ENCODE peak calls at places on chromosome 14, in six cellular contexts. One of them, this sample, is unnamed.

GRCh38 chr14:20384886-20385285 is 28.4 kb downstream of the TEP1 start:
- DNase-seq in activated CD4-positive, CD25-positive, alpha-beta regulatory T cell: no peak
- DNase-seq in central memory CD8-positive, alpha-beta T cell: no peak
- DNase-seq in transverse colon: no peak
- DNase-seq in non-pigmented ciliary epithelial cell: no peak
- DNase-seq in stimulated activated CD8-positive, alpha-beta memory T cell treated with anti-CD3 and anti-CD28 coated beads, Interleukin-2, amount 100 ng/mL, for 1 hour: no peak
- DNase-seq in this sample: no peak

GRCh38 chr14:91146661-91147060 is 32.8 kb downstream of the DGLUCY start:
- DNase-seq in activated CD4-positive, CD25-positive, alpha-beta regulatory T cell: no peak
- DNase-seq in central memory CD8-positive, alpha-beta T cell: no peak
- DNase-seq in transverse colon: no peak
- DNase-seq in non-pigmented ciliary epithelial cell: no peak
- DNase-seq in stimulated activated CD8-positive, alpha-beta memory T cell treated with anti-CD3 and anti-CD28 coated beads, Interleukin-2, amount 100 ng/mL, for 1 hour: no peak
- DNase-seq in this sample: no peak

GRCh38 chr14:33610121-33610520 is 340.8 kb downstream of the EGLN3 start:
- DNase-seq in activated CD4-positive, CD25-positive, alpha-beta regulatory T cell: no peak
- DNase-seq in central memory CD8-positive, alpha-beta T cell: no peak
- DNase-seq in transverse colon: no peak
- DNase-seq in non-pigmented ciliary epithelial cell: no peak
- DNase-seq in stimulated activated CD8-positive, alpha-beta memory T cell treated with anti-CD3 and anti-CD28 coated beads, Interleukin-2, amount 100 ng/mL, for 1 hour: no peak
- DNase-seq in this sample: no peak

GRCh38 chr14:73397810-73398209 is 60.5 kb downstream of the NUMB start:
- DNase-seq in activated CD4-positive, CD25-positive, alpha-beta regulatory T cell: no peak
- DNase-seq in central memory CD8-positive, alpha-beta T cell: no peak
- DNase-seq in transverse colon: no peak
- DNase-seq in non-pigmented ciliary epithelial cell: no peak
- DNase-seq in stimulated activated CD8-positive, alpha-beta memory T cell treated with anti-CD3 and anti-CD28 coated beads, Interleukin-2, amount 100 ng/mL, for 1 hour: no peak
- DNase-seq in this sample: no peak

GRCh38 chr14:103740991-103741689 is 25.5 kb downstream of the ZFYVE21 start:
- DNase-seq in activated CD4-positive, CD25-positive, alpha-beta regulatory T cell: no peak
- DNase-seq in central memory CD8-positive, alpha-beta T cell: no peak
- DNase-seq in transverse colon: no peak
- DNase-seq in non-pigmented ciliary epithelial cell: no peak
- DNase-seq in stimulated activated CD8-positive, alpha-beta memory T cell treated with anti-CD3 and anti-CD28 coated beads, Interleukin-2, amount 100 ng/mL, for 1 hour: no peak
- DNase-seq in this sample: no peak

GRCh38 chr14:69749956-69750355 is 17.0 kb upstream of the SRSF5 start:
- DNase-seq in activated CD4-positive, CD25-positive, alpha-beta regulatory T cell: no peak
- DNase-seq in central memory CD8-positive, alpha-beta T cell: no peak
- DNase-seq in transverse colon: peak; percentile 22
- DNase-seq in non-pigmented ciliary epithelial cell: no peak
- DNase-seq in stimulated activated CD8-positive, alpha-beta memory T cell treated with anti-CD3 and anti-CD28 coated beads, Interleukin-2, amount 100 ng/mL, for 1 hour: no peak
- DNase-seq in this sample: no peak

GRCh38 chr14:23033801-23034497 is 751 bp downstream of the PSMB5 start:
- DNase-seq in activated CD4-positive, CD25-positive, alpha-beta regulatory T cell: no peak
- DNase-seq in central memory CD8-positive, alpha-beta T cell: no peak
- DNase-seq in transverse colon: no peak
- DNase-seq in non-pigmented ciliary epithelial cell: no peak
- DNase-seq in stimulated activated CD8-positive, alpha-beta memory T cell treated with anti-CD3 and anti-CD28 coated beads, Interleukin-2, amount 100 ng/mL, for 1 hour: no peak
- DNase-seq in this sample: no peak

GRCh38 chr14:59507063-59507751 is 22.9 kb downstream of the JKAMP start:
- DNase-seq in activated CD4-positive, CD25-positive, alpha-beta regulatory T cell: no peak
- DNase-seq in central memory CD8-positive, alpha-beta T cell: no peak
- DNase-seq in transverse colon: peak; percentile 83
- DNase-seq in non-pigmented ciliary epithelial cell: no peak
- DNase-seq in stimulated activated CD8-positive, alpha-beta memory T cell treated with anti-CD3 and anti-CD28 coated beads, Interleukin-2, amount 100 ng/mL, for 1 hour: peak; percentile 4
- DNase-seq in this sample: peak; percentile 42

GRCh38 chr14:30005114-30005698 is 77.6 kb upstream of the PRKD1 start:
- DNase-seq in activated CD4-positive, CD25-positive, alpha-beta regulatory T cell: no peak
- DNase-seq in central memory CD8-positive, alpha-beta T cell: no peak
- DNase-seq in transverse colon: no peak
- DNase-seq in non-pigmented ciliary epithelial cell: peak; percentile 44
- DNase-seq in stimulated activated CD8-positive, alpha-beta memory T cell treated with anti-CD3 and anti-CD28 coated beads, Interleukin-2, amount 100 ng/mL, for 1 hour: no peak
- DNase-seq in this sample: no peak

GRCh38 chr14:102917469-102918211 is 4.8 kb upstream of the AMN start:
- DNase-seq in activated CD4-positive, CD25-positive, alpha-beta regulatory T cell: peak; percentile 48
- DNase-seq in central memory CD8-positive, alpha-beta T cell: peak; percentile 44
- DNase-seq in transverse colon: peak; percentile 70
- DNase-seq in non-pigmented ciliary epithelial cell: no peak
- DNase-seq in stimulated activated CD8-positive, alpha-beta memory T cell treated with anti-CD3 and anti-CD28 coated beads, Interleukin-2, amount 100 ng/mL, for 1 hour: peak; percentile 41
- DNase-seq in this sample: peak; percentile 18

GRCh38 chr14:96673706-96674105 is 123.5 kb upstream of the VRK1 start:
- DNase-seq in activated CD4-positive, CD25-positive, alpha-beta regulatory T cell: no peak
- DNase-seq in central memory CD8-positive, alpha-beta T cell: no peak
- DNase-seq in transverse colon: no peak
- DNase-seq in non-pigmented ciliary epithelial cell: no peak
- DNase-seq in stimulated activated CD8-positive, alpha-beta memory T cell treated with anti-CD3 and anti-CD28 coated beads, Interleukin-2, amount 100 ng/mL, for 1 hour: no peak
- DNase-seq in this sample: no peak

GRCh38 chr14:23572841-23573240 is 5.2 kb upstream of the AP1G2 start:
- DNase-seq in activated CD4-positive, CD25-positive, alpha-beta regulatory T cell: no peak
- DNase-seq in central memory CD8-positive, alpha-beta T cell: no peak
- DNase-seq in transverse colon: no peak
- DNase-seq in non-pigmented ciliary epithelial cell: no peak
- DNase-seq in stimulated activated CD8-positive, alpha-beta memory T cell treated with anti-CD3 and anti-CD28 coated beads, Interleukin-2, amount 100 ng/mL, for 1 hour: no peak
- DNase-seq in this sample: no peak

GRCh38 chr14:54976316-54976715 is 50.6 kb downstream of the WDHD1 start:
- DNase-seq in activated CD4-positive, CD25-positive, alpha-beta regulatory T cell: no peak
- DNase-seq in central memory CD8-positive, alpha-beta T cell: no peak
- DNase-seq in transverse colon: no peak
- DNase-seq in non-pigmented ciliary epithelial cell: peak; percentile 80
- DNase-seq in stimulated activated CD8-positive, alpha-beta memory T cell treated with anti-CD3 and anti-CD28 coated beads, Interleukin-2, amount 100 ng/mL, for 1 hour: no peak
- DNase-seq in this sample: no peak

GRCh38 chr14:77985235-77985634 is 184.9 kb upstream of the NRXN3 start:
- DNase-seq in activated CD4-positive, CD25-positive, alpha-beta regulatory T cell: no peak
- DNase-seq in central memory CD8-positive, alpha-beta T cell: no peak
- DNase-seq in transverse colon: no peak
- DNase-seq in non-pigmented ciliary epithelial cell: no peak
- DNase-seq in stimulated activated CD8-positive, alpha-beta memory T cell treated with anti-CD3 and anti-CD28 coated beads, Interleukin-2, amount 100 ng/mL, for 1 hour: no peak
- DNase-seq in this sample: no peak

GRCh38 chr14:98174031-98174430 is 1098.0 kb downstream of the BCL11B start:
- DNase-seq in activated CD4-positive, CD25-positive, alpha-beta regulatory T cell: no peak
- DNase-seq in central memory CD8-positive, alpha-beta T cell: no peak
- DNase-seq in transverse colon: no peak
- DNase-seq in non-pigmented ciliary epithelial cell: no peak
- DNase-seq in stimulated activated CD8-positive, alpha-beta memory T cell treated with anti-CD3 and anti-CD28 coated beads, Interleukin-2, amount 100 ng/mL, for 1 hour: no peak
- DNase-seq in this sample: no peak

GRCh38 chr14:74517731-74518130 is 24.2 kb downstream of the ISCA2 start:
- DNase-seq in activated CD4-positive, CD25-positive, alpha-beta regulatory T cell: no peak
- DNase-seq in central memory CD8-positive, alpha-beta T cell: no peak
- DNase-seq in transverse colon: no peak
- DNase-seq in non-pigmented ciliary epithelial cell: no peak
- DNase-seq in stimulated activated CD8-positive, alpha-beta memory T cell treated with anti-CD3 and anti-CD28 coated beads, Interleukin-2, amount 100 ng/mL, for 1 hour: no peak
- DNase-seq in this sample: no peak

GRCh38 chr14:59358105-59358504 is 107.1 kb downstream of the GPR135 start:
- DNase-seq in activated CD4-positive, CD25-positive, alpha-beta regulatory T cell: no peak
- DNase-seq in central memory CD8-positive, alpha-beta T cell: no peak
- DNase-seq in transverse colon: no peak
- DNase-seq in non-pigmented ciliary epithelial cell: no peak
- DNase-seq in stimulated activated CD8-positive, alpha-beta memory T cell treated with anti-CD3 and anti-CD28 coated beads, Interleukin-2, amount 100 ng/mL, for 1 hour: no peak
- DNase-seq in this sample: peak; percentile 24

GRCh38 chr14:56501909-56502530 is 77.6 kb upstream of the TMEM260 start:
- DNase-seq in activated CD4-positive, CD25-positive, alpha-beta regulatory T cell: no peak
- DNase-seq in central memory CD8-positive, alpha-beta T cell: no peak
- DNase-seq in transverse colon: no peak
- DNase-seq in non-pigmented ciliary epithelial cell: no peak
- DNase-seq in stimulated activated CD8-positive, alpha-beta memory T cell treated with anti-CD3 and anti-CD28 coated beads, Interleukin-2, amount 100 ng/mL, for 1 hour: no peak
- DNase-seq in this sample: no peak

GRCh38 chr14:39562175-39562574 is 129.9 kb upstream of the FBXO33 start:
- DNase-seq in activated CD4-positive, CD25-positive, alpha-beta regulatory T cell: no peak
- DNase-seq in central memory CD8-positive, alpha-beta T cell: no peak
- DNase-seq in transverse colon: no peak
- DNase-seq in non-pigmented ciliary epithelial cell: no peak
- DNase-seq in stimulated activated CD8-positive, alpha-beta memory T cell treated with anti-CD3 and anti-CD28 coated beads, Interleukin-2, amount 100 ng/mL, for 1 hour: no peak
- DNase-seq in this sample: no peak

GRCh38 chr14:21521526-21521925 is 4.6 kb downstream of the SALL2 start:
- DNase-seq in activated CD4-positive, CD25-positive, alpha-beta regulatory T cell: no peak
- DNase-seq in central memory CD8-positive, alpha-beta T cell: no peak
- DNase-seq in transverse colon: no peak
- DNase-seq in non-pigmented ciliary epithelial cell: peak; percentile 51
- DNase-seq in stimulated activated CD8-positive, alpha-beta memory T cell treated with anti-CD3 and anti-CD28 coated beads, Interleukin-2, amount 100 ng/mL, for 1 hour: no peak
- DNase-seq in this sample: no peak

GRCh38 chr14:95049952-95050351 is 107.4 kb downstream of the DICER1 start:
- DNase-seq in activated CD4-positive, CD25-positive, alpha-beta regulatory T cell: no peak
- DNase-seq in central memory CD8-positive, alpha-beta T cell: no peak
- DNase-seq in transverse colon: no peak
- DNase-seq in non-pigmented ciliary epithelial cell: no peak
- DNase-seq in stimulated activated CD8-positive, alpha-beta memory T cell treated with anti-CD3 and anti-CD28 coated beads, Interleukin-2, amount 100 ng/mL, for 1 hour: no peak
- DNase-seq in this sample: no peak

GRCh38 chr14:40784860-40785259 is 821.8 kb upstream of the LRFN5 start:
- DNase-seq in activated CD4-positive, CD25-positive, alpha-beta regulatory T cell: no peak
- DNase-seq in central memory CD8-positive, alpha-beta T cell: no peak
- DNase-seq in transverse colon: no peak
- DNase-seq in non-pigmented ciliary epithelial cell: no peak
- DNase-seq in stimulated activated CD8-positive, alpha-beta memory T cell treated with anti-CD3 and anti-CD28 coated beads, Interleukin-2, amount 100 ng/mL, for 1 hour: no peak
- DNase-seq in this sample: no peak

GRCh38 chr14:99374964-99375363 is 103.0 kb upstream of the BCL11B start:
- DNase-seq in activated CD4-positive, CD25-positive, alpha-beta regulatory T cell: no peak
- DNase-seq in central memory CD8-positive, alpha-beta T cell: no peak
- DNase-seq in transverse colon: no peak
- DNase-seq in non-pigmented ciliary epithelial cell: no peak
- DNase-seq in stimulated activated CD8-positive, alpha-beta memory T cell treated with anti-CD3 and anti-CD28 coated beads, Interleukin-2, amount 100 ng/mL, for 1 hour: no peak
- DNase-seq in this sample: no peak

GRCh38 chr14:57957441-57957840 is 91.5 kb upstream of the SLC35F4 start:
- DNase-seq in activated CD4-positive, CD25-positive, alpha-beta regulatory T cell: no peak
- DNase-seq in central memory CD8-positive, alpha-beta T cell: no peak
- DNase-seq in transverse colon: no peak
- DNase-seq in non-pigmented ciliary epithelial cell: no peak
- DNase-seq in stimulated activated CD8-positive, alpha-beta memory T cell treated with anti-CD3 and anti-CD28 coated beads, Interleukin-2, amount 100 ng/mL, for 1 hour: no peak
- DNase-seq in this sample: no peak

GRCh38 chr14:65101631-65102440 is 481 bp downstream of the MAX start:
- DNase-seq in activated CD4-positive, CD25-positive, alpha-beta regulatory T cell: no peak
- DNase-seq in central memory CD8-positive, alpha-beta T cell: peak; percentile 20
- DNase-seq in transverse colon: peak; percentile 34
- DNase-seq in non-pigmented ciliary epithelial cell: no peak
- DNase-seq in stimulated activated CD8-positive, alpha-beta memory T cell treated with anti-CD3 and anti-CD28 coated beads, Interleukin-2, amount 100 ng/mL, for 1 hour: peak; percentile 24
- DNase-seq in this sample: no peak

GRCh38 chr14:103027451-103027850 is 29.9 kb downstream of the CDC42BPB start:
- DNase-seq in activated CD4-positive, CD25-positive, alpha-beta regulatory T cell: no peak
- DNase-seq in central memory CD8-positive, alpha-beta T cell: no peak
- DNase-seq in transverse colon: no peak
- DNase-seq in non-pigmented ciliary epithelial cell: no peak
- DNase-seq in stimulated activated CD8-positive, alpha-beta memory T cell treated with anti-CD3 and anti-CD28 coated beads, Interleukin-2, amount 100 ng/mL, for 1 hour: no peak
- DNase-seq in this sample: no peak

GRCh38 chr14:82009076-82009475 is 475.4 kb upstream of the SEL1L start:
- DNase-seq in activated CD4-positive, CD25-positive, alpha-beta regulatory T cell: no peak
- DNase-seq in central memory CD8-positive, alpha-beta T cell: no peak
- DNase-seq in transverse colon: no peak
- DNase-seq in non-pigmented ciliary epithelial cell: no peak
- DNase-seq in stimulated activated CD8-positive, alpha-beta memory T cell treated with anti-CD3 and anti-CD28 coated beads, Interleukin-2, amount 100 ng/mL, for 1 hour: no peak
- DNase-seq in this sample: no peak

GRCh38 chr14:68753696-68754095 is 39.2 kb downstream of the ZFP36L1 start:
- DNase-seq in activated CD4-positive, CD25-positive, alpha-beta regulatory T cell: no peak
- DNase-seq in central memory CD8-positive, alpha-beta T cell: no peak
- DNase-seq in transverse colon: no peak
- DNase-seq in non-pigmented ciliary epithelial cell: no peak
- DNase-seq in stimulated activated CD8-positive, alpha-beta memory T cell treated with anti-CD3 and anti-CD28 coated beads, Interleukin-2, amount 100 ng/mL, for 1 hour: no peak
- DNase-seq in this sample: no peak

GRCh38 chr14:94599656-94600004 is 12.6 kb upstream of the SERPINA3 start:
- DNase-seq in activated CD4-positive, CD25-positive, alpha-beta regulatory T cell: no peak
- DNase-seq in central memory CD8-positive, alpha-beta T cell: no peak
- DNase-seq in transverse colon: no peak
- DNase-seq in non-pigmented ciliary epithelial cell: no peak
- DNase-seq in stimulated activated CD8-positive, alpha-beta memory T cell treated with anti-CD3 and anti-CD28 coated beads, Interleukin-2, amount 100 ng/mL, for 1 hour: no peak
- DNase-seq in this sample: no peak

GRCh38 chr14:73823339-73823885 is 28.2 kb upstream of the PTGR2 start:
- DNase-seq in activated CD4-positive, CD25-positive, alpha-beta regulatory T cell: no peak
- DNase-seq in central memory CD8-positive, alpha-beta T cell: no peak
- DNase-seq in transverse colon: no peak
- DNase-seq in non-pigmented ciliary epithelial cell: no peak
- DNase-seq in stimulated activated CD8-positive, alpha-beta memory T cell treated with anti-CD3 and anti-CD28 coated beads, Interleukin-2, amount 100 ng/mL, for 1 hour: no peak
- DNase-seq in this sample: no peak

GRCh38 chr14:71290960-71291466 is 383.8 kb downstream of the PCNX1 start:
- DNase-seq in activated CD4-positive, CD25-positive, alpha-beta regulatory T cell: no peak
- DNase-seq in central memory CD8-positive, alpha-beta T cell: no peak
- DNase-seq in transverse colon: peak; percentile 10
- DNase-seq in non-pigmented ciliary epithelial cell: peak; percentile 69
- DNase-seq in stimulated activated CD8-positive, alpha-beta memory T cell treated with anti-CD3 and anti-CD28 coated beads, Interleukin-2, amount 100 ng/mL, for 1 hour: no peak
- DNase-seq in this sample: peak; percentile 23

GRCh38 chr14:98290596-98290995 is 981.4 kb downstream of the BCL11B start:
- DNase-seq in activated CD4-positive, CD25-positive, alpha-beta regulatory T cell: no peak
- DNase-seq in central memory CD8-positive, alpha-beta T cell: no peak
- DNase-seq in transverse colon: no peak
- DNase-seq in non-pigmented ciliary epithelial cell: no peak
- DNase-seq in stimulated activated CD8-positive, alpha-beta memory T cell treated with anti-CD3 and anti-CD28 coated beads, Interleukin-2, amount 100 ng/mL, for 1 hour: no peak
- DNase-seq in this sample: no peak

GRCh38 chr14:92914087-92914656 is 8.8 kb upstream of the CHGA start:
- DNase-seq in activated CD4-positive, CD25-positive, alpha-beta regulatory T cell: no peak
- DNase-seq in central memory CD8-positive, alpha-beta T cell: no peak
- DNase-seq in transverse colon: no peak
- DNase-seq in non-pigmented ciliary epithelial cell: no peak
- DNase-seq in stimulated activated CD8-positive, alpha-beta memory T cell treated with anti-CD3 and anti-CD28 coated beads, Interleukin-2, amount 100 ng/mL, for 1 hour: no peak
- DNase-seq in this sample: no peak

GRCh38 chr14:50520947-50521815 is 11.2 kb downstream of the MAP4K5 start:
- DNase-seq in activated CD4-positive, CD25-positive, alpha-beta regulatory T cell: peak; percentile 5
- DNase-seq in central memory CD8-positive, alpha-beta T cell: no peak
- DNase-seq in transverse colon: peak; percentile 19
- DNase-seq in non-pigmented ciliary epithelial cell: peak; percentile 85
- DNase-seq in stimulated activated CD8-positive, alpha-beta memory T cell treated with anti-CD3 and anti-CD28 coated beads, Interleukin-2, amount 100 ng/mL, for 1 hour: no peak
- DNase-seq in this sample: peak; percentile 45

GRCh38 chr14:27090716-27091115 is 492.9 kb upstream of the NOVA1 start:
- DNase-seq in activated CD4-positive, CD25-positive, alpha-beta regulatory T cell: no peak
- DNase-seq in central memory CD8-positive, alpha-beta T cell: no peak
- DNase-seq in transverse colon: no peak
- DNase-seq in non-pigmented ciliary epithelial cell: no peak
- DNase-seq in stimulated activated CD8-positive, alpha-beta memory T cell treated with anti-CD3 and anti-CD28 coated beads, Interleukin-2, amount 100 ng/mL, for 1 hour: no peak
- DNase-seq in this sample: no peak

GRCh38 chr14:89440997-89441909 is 24.2 kb upstream of the FOXN3 start:
- DNase-seq in activated CD4-positive, CD25-positive, alpha-beta regulatory T cell: no peak
- DNase-seq in central memory CD8-positive, alpha-beta T cell: no peak
- DNase-seq in transverse colon: no peak
- DNase-seq in non-pigmented ciliary epithelial cell: no peak
- DNase-seq in stimulated activated CD8-positive, alpha-beta memory T cell treated with anti-CD3 and anti-CD28 coated beads, Interleukin-2, amount 100 ng/mL, for 1 hour: no peak
- DNase-seq in this sample: no peak